ENCODE peak calls at places on chromosomes 12 and 14, in seven cellular contexts. One of them, this sample, is unnamed.
A peak's percentile ranks its signal among the peaks of the same experiment; 100 is the strongest.

GRCh38 chr12:109981311-109981710 is 14.9 kb downstream of the GIT2 start:
- ATAC-seq in psoas muscle: no peak
- ATAC-seq in left ventricle myocardium superior: no peak
- ATAC-seq in activated T-cell treated with anti-CD3 and anti-CD28 coated beads, Interleukin-2, amount 50 U/mL, for 4 hours: peak; percentile 97
- ATAC-seq in DND-41: peak; percentile 64
- ATAC-seq in pancreas: no peak
- ATAC-seq in Right ventricle myocardium inferior: no peak
- ATAC-seq in this sample: no peak

GRCh38 chr12:28172434-28173030 is 17.7 kb upstream of the CCDC91 start:
- ATAC-seq in DND-41: peak; percentile 83
- ATAC-seq in activated T-cell treated with anti-CD3 and anti-CD28 coated beads, Interleukin-2, amount 50 U/mL, for 4 hours: no peak
- ATAC-seq in pancreas: peak; percentile 77
- ATAC-seq in psoas muscle: no peak
- ATAC-seq in left ventricle myocardium superior: peak; percentile 26
- ATAC-seq in Right ventricle myocardium inferior: no peak
- ATAC-seq in this sample: no peak

GRCh38 chr12:40192704-40193255 is 32.0 kb upstream of the LRRK2 start:
- ATAC-seq in DND-41: no peak
- ATAC-seq in psoas muscle: no peak
- ATAC-seq in pancreas: no peak
- ATAC-seq in left ventricle myocardium superior: no peak
- ATAC-seq in activated T-cell treated with anti-CD3 and anti-CD28 coated beads, Interleukin-2, amount 50 U/mL, for 4 hours: peak; percentile 69
- ATAC-seq in Right ventricle myocardium inferior: no peak
- ATAC-seq in this sample: no peak

GRCh38 chr14:100140452-100141132 is 18.9 kb downstream of the DEGS2 start:
- ATAC-seq in DND-41: no peak
- ATAC-seq in activated T-cell treated with anti-CD3 and anti-CD28 coated beads, Interleukin-2, amount 50 U/mL, for 4 hours: no peak
- ATAC-seq in Right ventricle myocardium inferior: no peak
- ATAC-seq in psoas muscle: no peak
- ATAC-seq in pancreas: no peak
- ATAC-seq in left ventricle myocardium superior: no peak
- ATAC-seq in this sample: no peak

GRCh38 chr14:22545842-22546721 is 42.9 kb downstream of the DAD1 start:
- ATAC-seq in DND-41: no peak
- ATAC-seq in Right ventricle myocardium inferior: no peak
- ATAC-seq in activated T-cell treated with anti-CD3 and anti-CD28 coated beads, Interleukin-2, amount 50 U/mL, for 4 hours: peak; percentile 8
- ATAC-seq in psoas muscle: no peak
- ATAC-seq in left ventricle myocardium superior: peak; percentile 58
- ATAC-seq in pancreas: no peak
- ATAC-seq in this sample: no peak

GRCh38 chr14:69312608-69313007 is 52.6 kb downstream of the GALNT16 start:
- ATAC-seq in activated T-cell treated with anti-CD3 and anti-CD28 coated beads, Interleukin-2, amount 50 U/mL, for 4 hours: no peak
- ATAC-seq in left ventricle myocardium superior: peak; percentile 20
- ATAC-seq in pancreas: no peak
- ATAC-seq in DND-41: no peak
- ATAC-seq in psoas muscle: peak; percentile 65
- ATAC-seq in Right ventricle myocardium inferior: peak; percentile 14
- ATAC-seq in this sample: no peak

GRCh38 chr14:93023039-93023438 is 92.7 kb downstream of the ITPK1 start:
- ATAC-seq in DND-41: no peak
- ATAC-seq in psoas muscle: no peak
- ATAC-seq in activated T-cell treated with anti-CD3 and anti-CD28 coated beads, Interleukin-2, amount 50 U/mL, for 4 hours: no peak
- ATAC-seq in Right ventricle myocardium inferior: no peak
- ATAC-seq in left ventricle myocardium superior: no peak
- ATAC-seq in pancreas: no peak
- ATAC-seq in this sample: no peak

GRCh38 chr12:42741771-42742510 is 152.4 kb upstream of the PRICKLE1 start:
- ATAC-seq in pancreas: no peak
- ATAC-seq in activated T-cell treated with anti-CD3 and anti-CD28 coated beads, Interleukin-2, amount 50 U/mL, for 4 hours: no peak
- ATAC-seq in Right ventricle myocardium inferior: peak; percentile 52
- ATAC-seq in psoas muscle: peak; percentile 79
- ATAC-seq in left ventricle myocardium superior: peak; percentile 78
- ATAC-seq in DND-41: no peak
- ATAC-seq in this sample: no peak

GRCh38 chr12:69868695-69869094 is 43.7 kb downstream of the MYRFL start:
- ATAC-seq in left ventricle myocardium superior: no peak
- ATAC-seq in DND-41: no peak
- ATAC-seq in activated T-cell treated with anti-CD3 and anti-CD28 coated beads, Interleukin-2, amount 50 U/mL, for 4 hours: no peak
- ATAC-seq in psoas muscle: no peak
- ATAC-seq in Right ventricle myocardium inferior: no peak
- ATAC-seq in pancreas: no peak
- ATAC-seq in this sample: no peak

GRCh38 chr14:42855159-42855558 is 1248.5 kb downstream of the LRFN5 start:
- ATAC-seq in activated T-cell treated with anti-CD3 and anti-CD28 coated beads, Interleukin-2, amount 50 U/mL, for 4 hours: no peak
- ATAC-seq in Right ventricle myocardium inferior: no peak
- ATAC-seq in psoas muscle: no peak
- ATAC-seq in DND-41: no peak
- ATAC-seq in pancreas: no peak
- ATAC-seq in left ventricle myocardium superior: no peak
- ATAC-seq in this sample: peak; percentile 22

GRCh38 chr12:68790952-68791234 is 17.1 kb upstream of the MDM2 start:
- ATAC-seq in activated T-cell treated with anti-CD3 and anti-CD28 coated beads, Interleukin-2, amount 50 U/mL, for 4 hours: no peak
- ATAC-seq in left ventricle myocardium superior: no peak
- ATAC-seq in Right ventricle myocardium inferior: no peak
- ATAC-seq in psoas muscle: no peak
- ATAC-seq in DND-41: no peak
- ATAC-seq in pancreas: no peak
- ATAC-seq in this sample: no peak

GRCh38 chr12:48351022-48351708 is 446 bp upstream of the ZNF641 start:
- ATAC-seq in DND-41: peak; percentile 11
- ATAC-seq in psoas muscle: peak; percentile 71
- ATAC-seq in pancreas: peak; percentile 81
- ATAC-seq in activated T-cell treated with anti-CD3 and anti-CD28 coated beads, Interleukin-2, amount 50 U/mL, for 4 hours: no peak
- ATAC-seq in left ventricle myocardium superior: peak; percentile 81
- ATAC-seq in Right ventricle myocardium inferior: peak; percentile 77
- ATAC-seq in this sample: peak; percentile 86

GRCh38 chr12:124513297-124513867 is 54.0 kb downstream of the NCOR2 start:
- ATAC-seq in activated T-cell treated with anti-CD3 and anti-CD28 coated beads, Interleukin-2, amount 50 U/mL, for 4 hours: no peak
- ATAC-seq in DND-41: no peak
- ATAC-seq in psoas muscle: no peak
- ATAC-seq in Right ventricle myocardium inferior: no peak
- ATAC-seq in pancreas: no peak
- ATAC-seq in left ventricle myocardium superior: no peak
- ATAC-seq in this sample: no peak

GRCh38 chr14:31567651-31568050 is 6.4 kb downstream of the NUBPL start:
- ATAC-seq in psoas muscle: no peak
- ATAC-seq in DND-41: no peak
- ATAC-seq in Right ventricle myocardium inferior: no peak
- ATAC-seq in activated T-cell treated with anti-CD3 and anti-CD28 coated beads, Interleukin-2, amount 50 U/mL, for 4 hours: no peak
- ATAC-seq in pancreas: no peak
- ATAC-seq in left ventricle myocardium superior: no peak
- ATAC-seq in this sample: no peak

GRCh38 chr14:36281309-36281708 is 39.1 kb downstream of the MBIP start:
- ATAC-seq in activated T-cell treated with anti-CD3 and anti-CD28 coated beads, Interleukin-2, amount 50 U/mL, for 4 hours: no peak
- ATAC-seq in psoas muscle: no peak
- ATAC-seq in pancreas: no peak
- ATAC-seq in left ventricle myocardium superior: no peak
- ATAC-seq in DND-41: no peak
- ATAC-seq in Right ventricle myocardium inferior: no peak
- ATAC-seq in this sample: no peak

GRCh38 chr12:12881495-12881894 is 9.9 kb upstream of the GPRC5A start:
- ATAC-seq in Right ventricle myocardium inferior: no peak
- ATAC-seq in left ventricle myocardium superior: no peak
- ATAC-seq in activated T-cell treated with anti-CD3 and anti-CD28 coated beads, Interleukin-2, amount 50 U/mL, for 4 hours: no peak
- ATAC-seq in pancreas: no peak
- ATAC-seq in psoas muscle: no peak
- ATAC-seq in DND-41: peak; percentile 39
- ATAC-seq in this sample: no peak

GRCh38 chr14:74945261-74945851 is 10.0 kb downstream of the PGF start:
- ATAC-seq in left ventricle myocardium superior: no peak
- ATAC-seq in psoas muscle: no peak
- ATAC-seq in activated T-cell treated with anti-CD3 and anti-CD28 coated beads, Interleukin-2, amount 50 U/mL, for 4 hours: no peak
- ATAC-seq in Right ventricle myocardium inferior: no peak
- ATAC-seq in DND-41: no peak
- ATAC-seq in pancreas: peak; percentile 33
- ATAC-seq in this sample: no peak

GRCh38 chr12:129184066-129184695 is 330.9 kb downstream of the GLT1D1 start:
- ATAC-seq in activated T-cell treated with anti-CD3 and anti-CD28 coated beads, Interleukin-2, amount 50 U/mL, for 4 hours: no peak
- ATAC-seq in Right ventricle myocardium inferior: no peak
- ATAC-seq in pancreas: no peak
- ATAC-seq in left ventricle myocardium superior: no peak
- ATAC-seq in psoas muscle: no peak
- ATAC-seq in DND-41: no peak
- ATAC-seq in this sample: no peak

GRCh38 chr14:38290601-38291190 is 34.8 kb upstream of the CLEC14A start:
- ATAC-seq in Right ventricle myocardium inferior: peak; percentile 44
- ATAC-seq in activated T-cell treated with anti-CD3 and anti-CD28 coated beads, Interleukin-2, amount 50 U/mL, for 4 hours: no peak
- ATAC-seq in left ventricle myocardium superior: peak; percentile 79
- ATAC-seq in DND-41: no peak
- ATAC-seq in pancreas: peak; percentile 73
- ATAC-seq in psoas muscle: no peak
- ATAC-seq in this sample: peak; percentile 19

GRCh38 chr14:89417469-89418225 is 614 bp upstream of the FOXN3 start:
- ATAC-seq in left ventricle myocardium superior: peak; percentile 54
- ATAC-seq in DND-41: peak; percentile 66
- ATAC-seq in Right ventricle myocardium inferior: peak; percentile 45
- ATAC-seq in pancreas: peak; percentile 18
- ATAC-seq in activated T-cell treated with anti-CD3 and anti-CD28 coated beads, Interleukin-2, amount 50 U/mL, for 4 hours: peak; percentile 57
- ATAC-seq in psoas muscle: peak; percentile 65
- ATAC-seq in this sample: peak; percentile 64

GRCh38 chr12:114691810-114692557 is 8.0 kb upstream of the TBX3 start:
- ATAC-seq in Right ventricle myocardium inferior: no peak
- ATAC-seq in activated T-cell treated with anti-CD3 and anti-CD28 coated beads, Interleukin-2, amount 50 U/mL, for 4 hours: no peak
- ATAC-seq in psoas muscle: no peak
- ATAC-seq in pancreas: no peak
- ATAC-seq in left ventricle myocardium superior: no peak
- ATAC-seq in DND-41: no peak
- ATAC-seq in this sample: no peak

GRCh38 chr14:56903304-56904021 is 93.2 kb upstream of the OTX2 start:
- ATAC-seq in activated T-cell treated with anti-CD3 and anti-CD28 coated beads, Interleukin-2, amount 50 U/mL, for 4 hours: no peak
- ATAC-seq in pancreas: no peak
- ATAC-seq in left ventricle myocardium superior: no peak
- ATAC-seq in psoas muscle: no peak
- ATAC-seq in DND-41: no peak
- ATAC-seq in Right ventricle myocardium inferior: no peak
- ATAC-seq in this sample: no peak

GRCh38 chr14:98743536-98743935 is 528.5 kb downstream of the BCL11B start:
- ATAC-seq in Right ventricle myocardium inferior: no peak
- ATAC-seq in psoas muscle: no peak
- ATAC-seq in left ventricle myocardium superior: no peak
- ATAC-seq in DND-41: no peak
- ATAC-seq in pancreas: no peak
- ATAC-seq in activated T-cell treated with anti-CD3 and anti-CD28 coated beads, Interleukin-2, amount 50 U/mL, for 4 hours: no peak
- ATAC-seq in this sample: no peak

GRCh38 chr14:36717363-36717762 is 55.7 kb downstream of the PAX9 start:
- ATAC-seq in psoas muscle: no peak
- ATAC-seq in activated T-cell treated with anti-CD3 and anti-CD28 coated beads, Interleukin-2, amount 50 U/mL, for 4 hours: no peak
- ATAC-seq in left ventricle myocardium superior: no peak
- ATAC-seq in pancreas: no peak
- ATAC-seq in Right ventricle myocardium inferior: no peak
- ATAC-seq in DND-41: no peak
- ATAC-seq in this sample: no peak

GRCh38 chr12:130992979-130993538 is 39.4 kb downstream of the ADGRD1 start:
- ATAC-seq in activated T-cell treated with anti-CD3 and anti-CD28 coated beads, Interleukin-2, amount 50 U/mL, for 4 hours: no peak
- ATAC-seq in psoas muscle: no peak
- ATAC-seq in pancreas: no peak
- ATAC-seq in Right ventricle myocardium inferior: no peak
- ATAC-seq in left ventricle myocardium superior: no peak
- ATAC-seq in DND-41: no peak
- ATAC-seq in this sample: no peak

GRCh38 chr14:75452900-75453816 is 25.3 kb downstream of the JDP2 start:
- ATAC-seq in psoas muscle: peak; percentile 22
- ATAC-seq in left ventricle myocardium superior: peak; percentile 68
- ATAC-seq in activated T-cell treated with anti-CD3 and anti-CD28 coated beads, Interleukin-2, amount 50 U/mL, for 4 hours: no peak
- ATAC-seq in DND-41: no peak
- ATAC-seq in Right ventricle myocardium inferior: peak; percentile 64
- ATAC-seq in pancreas: peak; percentile 15
- ATAC-seq in this sample: peak; percentile 83

GRCh38 chr12:110744176-110744575 is 1.5 kb upstream of the PPP1CC start:
- ATAC-seq in pancreas: no peak
- ATAC-seq in DND-41: no peak
- ATAC-seq in Right ventricle myocardium inferior: no peak
- ATAC-seq in left ventricle myocardium superior: peak; percentile 1
- ATAC-seq in activated T-cell treated with anti-CD3 and anti-CD28 coated beads, Interleukin-2, amount 50 U/mL, for 4 hours: no peak
- ATAC-seq in psoas muscle: no peak
- ATAC-seq in this sample: no peak

GRCh38 chr14:65850429-65851145 is 438.1 kb downstream of the FUT8 start:
- ATAC-seq in DND-41: peak; percentile 79
- ATAC-seq in Right ventricle myocardium inferior: peak; percentile 16
- ATAC-seq in activated T-cell treated with anti-CD3 and anti-CD28 coated beads, Interleukin-2, amount 50 U/mL, for 4 hours: peak; percentile 86
- ATAC-seq in pancreas: no peak
- ATAC-seq in psoas muscle: no peak
- ATAC-seq in left ventricle myocardium superior: no peak
- ATAC-seq in this sample: no peak

GRCh38 chr12:32483499-32483898 is 84.1 kb downstream of the FGD4 start:
- ATAC-seq in Right ventricle myocardium inferior: peak; percentile 83
- ATAC-seq in DND-41: no peak
- ATAC-seq in left ventricle myocardium superior: peak; percentile 77
- ATAC-seq in pancreas: no peak
- ATAC-seq in activated T-cell treated with anti-CD3 and anti-CD28 coated beads, Interleukin-2, amount 50 U/mL, for 4 hours: no peak
- ATAC-seq in psoas muscle: peak; percentile 73
- ATAC-seq in this sample: peak; percentile 76

GRCh38 chr14:106277503-106277902 is 751.1 kb downstream of the TMEM121 start:
- ATAC-seq in pancreas: no peak
- ATAC-seq in activated T-cell treated with anti-CD3 and anti-CD28 coated beads, Interleukin-2, amount 50 U/mL, for 4 hours: peak; percentile 34
- ATAC-seq in Right ventricle myocardium inferior: no peak
- ATAC-seq in DND-41: peak; percentile 54
- ATAC-seq in psoas muscle: no peak
- ATAC-seq in left ventricle myocardium superior: no peak
- ATAC-seq in this sample: no peak

GRCh38 chr14:68626386-68626785 is 166.5 kb downstream of the ZFP36L1 start:
- ATAC-seq in psoas muscle: peak; percentile 86
- ATAC-seq in pancreas: no peak
- ATAC-seq in Right ventricle myocardium inferior: peak; percentile 65
- ATAC-seq in left ventricle myocardium superior: peak; percentile 82
- ATAC-seq in activated T-cell treated with anti-CD3 and anti-CD28 coated beads, Interleukin-2, amount 50 U/mL, for 4 hours: no peak
- ATAC-seq in DND-41: no peak
- ATAC-seq in this sample: no peak

GRCh38 chr12:125324861-125325260 is 259.6 kb downstream of the AACS start:
- ATAC-seq in activated T-cell treated with anti-CD3 and anti-CD28 coated beads, Interleukin-2, amount 50 U/mL, for 4 hours: no peak
- ATAC-seq in psoas muscle: no peak
- ATAC-seq in Right ventricle myocardium inferior: no peak
- ATAC-seq in pancreas: no peak
- ATAC-seq in DND-41: no peak
- ATAC-seq in left ventricle myocardium superior: no peak
- ATAC-seq in this sample: no peak

GRCh38 chr14:32167907-32168306 is 33.9 kb upstream of the RNU6-7 start:
- ATAC-seq in activated T-cell treated with anti-CD3 and anti-CD28 coated beads, Interleukin-2, amount 50 U/mL, for 4 hours: no peak
- ATAC-seq in pancreas: no peak
- ATAC-seq in psoas muscle: no peak
- ATAC-seq in Right ventricle myocardium inferior: no peak
- ATAC-seq in DND-41: no peak
- ATAC-seq in left ventricle myocardium superior: no peak
- ATAC-seq in this sample: no peak

GRCh38 chr12:72622556-72622955 is 350.4 kb downstream of the TRHDE start:
- ATAC-seq in psoas muscle: no peak
- ATAC-seq in activated T-cell treated with anti-CD3 and anti-CD28 coated beads, Interleukin-2, amount 50 U/mL, for 4 hours: no peak
- ATAC-seq in pancreas: no peak
- ATAC-seq in Right ventricle myocardium inferior: no peak
- ATAC-seq in DND-41: no peak
- ATAC-seq in left ventricle myocardium superior: no peak
- ATAC-seq in this sample: no peak

GRCh38 chr14:103624860-103625259 is 4.2 kb upstream of the KLC1 start:
- ATAC-seq in psoas muscle: no peak
- ATAC-seq in DND-41: peak; percentile 9
- ATAC-seq in left ventricle myocardium superior: peak; percentile 26
- ATAC-seq in Right ventricle myocardium inferior: peak; percentile 27
- ATAC-seq in activated T-cell treated with anti-CD3 and anti-CD28 coated beads, Interleukin-2, amount 50 U/mL, for 4 hours: no peak
- ATAC-seq in pancreas: no peak
- ATAC-seq in this sample: peak; percentile 72

GRCh38 chr14:102150083-102150482 is 10.4 kb downstream of the WDR20 start:
- ATAC-seq in pancreas: no peak
- ATAC-seq in left ventricle myocardium superior: no peak
- ATAC-seq in DND-41: no peak
- ATAC-seq in psoas muscle: no peak
- ATAC-seq in activated T-cell treated with anti-CD3 and anti-CD28 coated beads, Interleukin-2, amount 50 U/mL, for 4 hours: no peak
- ATAC-seq in Right ventricle myocardium inferior: no peak
- ATAC-seq in this sample: no peak